ENCODE peak calls at places on chromosomes 6 and 20, in five cellular contexts. T is GM23248, Q is AG09309, S is MM.1S, Z is cardiac fibroblast. J is an unnamed sample.

GRCh38 chr6:145842693-145843546 is 28.3 kb upstream of the FBXO30 start:
- DNase-seq in T (peak), Q (peak), S (no peak), Z (peak), J (no peak)

GRCh38 chr6:148972481-148972880 is 225.7 kb downstream of the UST start:
- DNase-seq in T (no peak), Q (no peak), S (peak), Z (no peak), J (no peak)

GRCh38 chr6:130575971-130576370 is 210.2 kb downstream of the TMEM200A start:
- DNase-seq in T (no peak), Q (no peak), S (peak), Z (no peak), J (peak)

GRCh38 chr6:9101920-9102319 is 666.6 kb upstream of the SLC35B3 start:
- DNase-seq in T (no peak), Q (no peak), S (no peak), Z (no peak), J (no peak)

GRCh38 chr6:34232901-34233300 is 3.8 kb upstream of the HMGA1 start:
- DNase-seq in T (peak), Q (no peak), S (no peak), Z (no peak), J (no peak)

GRCh38 chr6:34239240-34239825 is 2.7 kb downstream of the HMGA1 start:
- DNase-seq in T (no peak), Q (no peak), S (no peak), Z (no peak), J (no peak)

GRCh38 chr6:53794073-53794719 is 609 bp upstream of the LRRC1 start:
- DNase-seq in T (peak), Q (peak), S (peak), Z (peak), J (no peak)

GRCh38 chr20:54539521-54540046 is 64.2 kb downstream of the DOK5 start:
- DNase-seq in T (no peak), Q (no peak), S (no peak), Z (no peak), J (no peak)

GRCh38 chr6:43070028-43070632 is 6.0 kb upstream of the PTK7 start:
- DNase-seq in T (peak), Q (peak), S (peak), Z (peak), J (no peak)

GRCh38 chr20:63962426-63963347 is 6.5 kb upstream of the UCKL1 start:
- DNase-seq in T (no peak), Q (no peak), S (no peak), Z (no peak), J (peak)

GRCh38 chr6:11750682-11751081 is 27.9 kb downstream of the ADTRP start:
- DNase-seq in T (no peak), Q (no peak), S (no peak), Z (no peak), J (no peak)

GRCh38 chr6:56363796-56364195 is 116.4 kb upstream of the COL21A1 start:
- DNase-seq in T (no peak), Q (no peak), S (no peak), Z (no peak), J (no peak)

GRCh38 chr6:167827062-167827587 is 414 bp downstream of the AFDN start:
- DNase-seq in T (peak), Q (no peak), S (no peak), Z (peak), J (no peak)

GRCh38 chr20:7829776-7830175 is 110.5 kb downstream of the HAO1 start:
- DNase-seq in T (peak), Q (no peak), S (no peak), Z (peak), J (no peak)

GRCh38 chr6:129104131-129104530 is 221.2 kb downstream of the LAMA2 start:
- DNase-seq in T (peak), Q (peak), S (no peak), Z (peak), J (no peak)

GRCh38 chr20:49569403-49570115 is 1.6 kb upstream of the PTGIS start:
- DNase-seq in T (peak), Q (no peak), S (no peak), Z (no peak), J (no peak)

DNA sequence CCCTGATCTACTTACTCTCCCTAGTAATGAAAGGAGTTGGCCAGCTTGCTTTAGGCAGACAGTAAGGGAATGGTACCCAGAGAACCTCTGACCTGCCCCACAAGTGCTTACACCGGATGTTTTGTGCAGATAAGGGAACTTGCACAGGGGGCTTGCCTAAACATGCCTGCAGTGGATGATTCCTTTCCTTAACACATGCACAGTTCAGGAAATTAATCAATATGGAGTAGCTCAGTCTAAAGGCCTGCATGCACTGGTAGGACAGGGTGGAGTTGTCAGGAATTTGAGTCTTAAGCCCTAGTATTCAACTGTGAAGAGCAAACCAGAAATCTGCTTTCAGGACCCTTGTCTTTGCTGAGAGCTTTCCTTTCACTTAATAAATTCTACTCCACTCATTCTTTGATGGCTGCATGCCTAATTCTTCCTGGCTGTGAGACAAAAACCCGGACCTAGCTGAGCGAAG is 3.9 kb upstream of the TRIM38 start:
- DNase-seq in T (no peak), Q (no peak), S (no peak), Z (no peak), J (no peak)
- H3K4me3 ChIP-seq in T (no peak), Q (no peak), S (no peak), Z (no peak), J (no peak)

DNA sequence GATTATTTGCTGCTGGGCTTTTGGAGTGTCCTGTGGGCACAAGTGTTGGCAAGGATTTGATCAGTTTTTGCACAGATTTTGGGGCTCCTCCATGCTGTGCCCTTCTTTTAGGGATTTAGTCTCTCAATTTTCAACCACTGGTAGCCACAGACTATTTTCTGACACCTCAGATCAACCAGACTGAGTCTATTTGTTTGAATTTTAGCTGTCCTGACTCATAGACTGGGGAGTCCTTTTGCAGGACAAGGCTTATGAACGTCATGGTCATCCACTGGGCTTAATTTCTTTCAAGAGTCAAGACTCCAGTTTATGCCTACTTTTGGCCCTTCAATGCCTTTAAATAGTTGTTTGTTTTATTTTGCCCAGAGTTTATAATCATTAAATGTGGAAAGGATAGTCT is 59.3 kb downstream of the BCKDHB start:
- DNase-seq in T (no peak), Q (no peak), S (no peak), Z (peak), J (no peak)
- H3K4me3 ChIP-seq in T (no peak), Q (no peak), S (peak), Z (no peak), J (no peak)

GRCh38 chr6:2741756-2742155 is 9.0 kb downstream of the MYLK4 start:
- DNase-seq in T (no peak), Q (no peak), S (no peak), Z (no peak), J (no peak)
- H3K4me3 ChIP-seq in T (no peak), Q (no peak), S (no peak), Z (no peak), J (no peak)

GRCh38 chr6:151241853-151242252 is 2.1 kb downstream of the AKAP12 start:
- DNase-seq in T (no peak), Q (no peak), S (no peak), Z (peak), J (no peak)
- H3K4me3 ChIP-seq in T (peak), Q (no peak), S (no peak), Z (peak), J (no peak)

J was measured in GM06990.